ENCODE peak calls at places on chromosomes 5 and 9, in ten cellular contexts. I, Y, T, H, C, K, Z, S, J and A are unnamed samples.

GRCh38 chr5:155794801-155795200 is 532.2 kb upstream of the SGCD start:
- DNase-seq in T (no peak), J (no peak), Z (no peak), K (no peak), S (no peak), Y (no peak), C (no peak), I (no peak), H (peak), A (no peak)

GRCh38 chr9:133654736-133655657 is 18.8 kb downstream of the DBH start:
- DNase-seq in S (no peak), T (no peak), H (no peak), K (no peak), Z (no peak), I (no peak), Y (no peak), C (no peak), J (no peak), A (no peak)

GRCh38 chr5:159735749-159736660 is 180.3 kb upstream of the ADRA1B start:
- DNase-seq in Y (no peak), Z (no peak), K (peak), T (no peak), S (no peak), I (peak), C (no peak), H (no peak), J (no peak), A (no peak)

GRCh38 chr5:72244862-72245371 is 75.1 kb downstream of the MRPS27 start:
- DNase-seq in J (peak), K (no peak), C (no peak), T (no peak), Z (no peak), Y (peak), S (peak), H (peak), I (no peak), A (no peak)

GRCh38 chr9:120536949-120537640 is 42.9 kb downstream of the CDK5RAP2 start:
- DNase-seq in Y (no peak), S (no peak), H (no peak), J (no peak), K (no peak), I (no peak), Z (no peak), C (no peak), T (no peak), A (no peak)

GRCh38 chr5:7010578-7010977 is 297.3 kb downstream of the TENT4A start:
- DNase-seq in J (no peak), C (no peak), S (peak), H (no peak), T (no peak), Y (no peak), Z (peak), K (no peak), I (no peak), A (no peak)

GRCh38 chr5:134637106-134637721 is 4.6 kb upstream of the SAR1B start:
- DNase-seq in K (peak), S (no peak), I (no peak), Y (no peak), Z (no peak), H (no peak), C (no peak), T (peak), J (no peak), A (no peak)

GRCh38 chr5:170429014-170429413 is 39.8 kb upstream of the KCNMB1 start:
- DNase-seq in S (peak), J (peak), Z (no peak), C (no peak), H (no peak), I (no peak), T (no peak), Y (no peak), K (no peak), A (no peak)

GRCh38 chr5:78974011-78974410 is 11.1 kb downstream of the ARSB start:
- DNase-seq in S (no peak), K (no peak), T (no peak), J (no peak), I (no peak), Z (no peak), Y (no peak), H (no peak), C (no peak), A (no peak)

GRCh38 chr5:122772446-122772845 is 2.4 kb upstream of the SNX2 start:
- DNase-seq in C (no peak), I (no peak), T (no peak), S (no peak), J (no peak), Y (no peak), K (no peak), Z (no peak), H (no peak), A (no peak)

GRCh38 chr9:18542837-18543405 is 69.0 kb downstream of the ADAMTSL1 start:
- DNase-seq in S (no peak), J (no peak), K (peak), T (no peak), I (no peak), Z (no peak), C (no peak), H (no peak), Y (no peak), A (no peak)

GRCh38 chr5:117332341-117332740 is 757.7 kb upstream of the SEMA6A start:
- DNase-seq in J (no peak), Y (no peak), S (no peak), T (no peak), K (no peak), H (no peak), C (no peak), I (no peak), Z (no peak), A (no peak)

GRCh38 chr5:140024928-140025327 is 18.2 kb downstream of the NRG2 start:
- DNase-seq in I (no peak), Y (no peak), J (no peak), T (no peak), Z (no peak), H (no peak), C (peak), K (no peak), S (no peak), A (no peak)

DNA sequence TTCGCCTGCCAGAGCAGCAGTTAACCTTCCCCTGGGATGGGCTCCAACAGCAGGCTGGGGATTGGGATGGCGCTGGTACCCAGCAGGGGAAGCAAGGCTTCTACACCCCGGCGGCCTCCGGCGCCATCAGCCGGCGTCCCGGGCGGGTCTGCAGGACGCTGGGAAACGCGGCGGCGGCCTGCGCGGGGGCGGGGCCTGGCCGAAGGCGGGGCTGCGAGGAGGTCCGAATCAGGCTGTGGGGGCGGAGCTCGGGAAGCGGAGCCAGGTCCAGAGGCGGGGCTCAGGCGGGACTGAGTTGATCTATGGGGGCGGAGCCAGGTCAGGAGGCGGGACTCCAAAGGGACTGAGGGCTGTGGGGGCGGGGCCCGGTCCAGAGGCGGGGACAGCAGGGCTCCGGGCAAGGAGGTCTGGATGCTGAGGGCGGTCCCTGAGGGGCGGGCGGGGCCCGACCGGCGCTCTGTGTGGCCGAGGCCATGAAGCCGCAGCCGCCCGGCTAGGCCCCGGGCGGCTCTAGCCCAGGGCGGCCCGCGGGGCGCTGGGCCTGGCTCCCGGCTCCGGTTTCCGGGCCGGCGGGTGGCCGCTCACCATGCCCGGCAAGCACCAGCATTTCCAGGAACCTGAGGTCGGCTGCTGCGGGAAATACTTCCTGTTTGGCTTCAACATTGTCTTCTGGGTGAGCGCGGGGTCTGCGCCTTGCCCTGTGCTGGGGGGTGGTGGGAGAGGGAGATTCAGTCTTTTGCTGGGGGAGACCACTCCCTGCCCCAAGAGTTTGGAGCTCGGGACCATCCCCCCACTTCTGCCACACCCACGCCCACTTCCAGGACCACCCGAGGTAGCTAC is at the start of gene TSPAN17:
- DNase-seq in Y (peak), I (peak), H (peak), Z (peak), K (peak), T (peak), J (peak), S (peak), C (peak), A (peak)
- TF ChIP-seq CTCF in Y (peak), I (peak), H (peak), Z (no peak), K (peak), T (no peak), J (peak), S (peak), C (peak), A (peak)

GRCh38 chr9:7342721-7343120 is 456.9 kb downstream of the DMAC1 start:
- DNase-seq in H (no peak), Z (no peak), K (no peak), I (no peak), T (no peak), S (no peak), Y (no peak), C (no peak), J (no peak), A (no peak)

GRCh38 chr9:7341571-7341970 is 458.0 kb downstream of the DMAC1 start:
- DNase-seq in K (no peak), S (no peak), I (no peak), Y (no peak), J (no peak), H (no peak), T (no peak), Z (no peak), C (no peak), A (no peak)

GRCh38 chr9:7340451-7340850 is 459.1 kb downstream of the DMAC1 start:
- DNase-seq in H (no peak), T (no peak), J (no peak), I (no peak), S (no peak), C (no peak), Z (no peak), K (no peak), Y (no peak), A (no peak)

GRCh38 chr9:7338586-7339281 is 460.8 kb downstream of the DMAC1 start:
- DNase-seq in I (no peak), S (no peak), C (no peak), Y (no peak), H (no peak), K (no peak), Z (no peak), T (no peak), J (no peak), A (no peak)

DNA sequence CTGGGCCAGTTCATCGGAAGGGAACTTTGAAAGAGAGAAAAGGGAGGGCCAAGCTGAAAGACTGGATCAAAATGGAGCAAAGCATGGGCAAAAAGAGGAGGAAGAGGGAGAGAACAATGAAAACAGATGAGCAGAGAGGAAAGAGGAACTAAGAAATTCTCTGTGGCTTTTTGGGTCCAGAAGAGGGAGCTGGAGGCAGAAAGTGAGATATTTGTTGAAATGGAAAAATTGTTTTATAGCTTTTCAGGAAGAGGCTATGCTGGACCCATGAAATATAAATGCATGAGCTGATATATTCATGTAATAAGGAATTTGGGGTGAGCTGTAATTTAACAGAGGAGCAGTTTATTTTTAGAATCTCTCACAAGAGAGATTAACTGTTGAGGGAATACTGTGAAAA is 457.3 kb downstream of the DMAC1 start:
- DNase-seq in K (no peak), H (no peak), J (no peak), S (no peak), Z (no peak), Y (no peak), I (no peak), C (no peak), T (no peak), A (no peak)
- TF ChIP-seq CTCF in K (no peak), H (peak), J (peak), S (peak), Z (no peak), Y (no peak), I (peak), C (no peak), T (no peak), A (no peak)

DNA sequence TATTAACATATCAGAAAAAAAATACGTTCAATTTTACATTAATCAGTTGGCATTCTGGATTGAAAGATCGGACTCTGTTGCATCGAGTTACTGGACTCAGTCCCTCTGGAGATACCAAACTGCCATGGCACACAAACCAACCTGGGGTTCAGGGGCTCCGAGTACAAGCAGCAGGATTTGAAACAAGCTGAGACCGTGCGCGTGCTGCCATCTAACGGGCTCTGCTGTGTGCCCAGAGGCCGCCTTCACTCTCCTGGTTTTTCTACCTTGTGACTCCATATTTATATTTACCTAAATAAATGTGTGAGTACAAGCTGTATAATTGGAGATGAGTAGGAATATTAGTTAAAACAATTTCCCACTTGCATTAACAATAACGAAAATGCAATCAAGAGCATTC is 48.2 kb downstream of the ANXA1 start:
- DNase-seq in Y (peak), J (peak), C (no peak), H (no peak), K (no peak), I (no peak), Z (no peak), T (no peak), S (peak), A (no peak)
- TF ChIP-seq CTCF in Y (no peak), J (peak), C (no peak), H (no peak), K (peak), I (no peak), Z (no peak), T (no peak), S (peak), A (no peak)

DNA sequence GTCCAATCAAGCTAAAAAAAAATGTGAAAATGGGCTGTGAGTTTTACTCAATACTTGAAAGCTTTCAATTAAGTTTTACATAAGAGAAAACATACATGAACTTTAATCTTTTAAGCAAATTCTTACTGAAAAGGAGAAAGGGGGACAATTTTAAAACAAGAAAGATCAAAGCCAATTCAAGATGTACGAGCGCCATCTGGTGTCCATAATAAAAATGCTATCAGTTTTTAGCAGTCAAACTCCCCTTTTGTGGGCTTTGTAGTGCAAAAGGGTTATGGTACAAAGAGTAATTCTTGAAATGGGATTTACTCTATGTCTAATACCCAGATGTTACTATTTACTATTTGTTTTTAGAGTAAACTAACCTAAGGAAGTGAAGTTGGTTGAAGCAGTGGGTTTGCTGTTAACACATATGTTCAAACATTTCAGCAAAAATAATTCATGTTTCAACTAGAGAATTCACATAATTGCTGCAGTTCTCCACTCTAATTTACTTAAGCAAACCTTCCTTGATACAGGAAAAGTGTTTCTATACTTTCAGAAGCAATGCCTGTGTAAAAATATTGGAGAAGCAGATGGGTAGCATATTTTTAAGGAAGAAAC is 228.2 kb upstream of the TYRP1 start:
- DNase-seq in Y (no peak), J (no peak), S (peak), T (no peak), C (no peak), Z (peak), I (no peak), K (no peak), H (peak), A (no peak)
- TF ChIP-seq CTCF in Y (peak), J (peak), S (peak), T (no peak), C (peak), Z (peak), I (peak), K (peak), H (peak), A (peak)

GRCh38 chr9:32395483-32396216 is 11.2 kb downstream of the ACO1 start:
- DNase-seq in S (no peak), Z (no peak), C (peak), K (peak), H (no peak), Y (peak), T (no peak), I (no peak), J (no peak), A (no peak)
- TF ChIP-seq CTCF in S (no peak), Z (no peak), C (no peak), K (peak), H (no peak), Y (no peak), T (no peak), I (peak), J (peak), A (no peak)

GRCh38 chr5:108925073-108925472 is 177.4 kb downstream of the FER start:
- DNase-seq in S (no peak), C (no peak), Y (no peak), Z (no peak), K (no peak), T (no peak), I (no peak), J (no peak), H (peak), A (no peak)

GRCh38 chr5:108917596-108917995 is 169.9 kb downstream of the FER start:
- DNase-seq in S (no peak), Y (no peak), J (no peak), T (no peak), Z (no peak), I (no peak), C (no peak), H (no peak), K (peak), A (no peak)

GRCh38 chr5:108924457-108924961 is 176.8 kb downstream of the FER start:
- DNase-seq in Z (no peak), K (no peak), J (no peak), I (no peak), T (no peak), Y (no peak), H (peak), S (peak), C (no peak), A (no peak)

GRCh38 chr5:108919591-108920326 is 172.1 kb downstream of the FER start:
- DNase-seq in J (no peak), C (no peak), Y (no peak), H (peak), S (no peak), T (no peak), Z (no peak), K (no peak), I (no peak), A (no peak)
- TF ChIP-seq CTCF in J (peak), C (no peak), Y (peak), H (peak), S (peak), T (no peak), Z (no peak), K (peak), I (peak), A (no peak)

DNA sequence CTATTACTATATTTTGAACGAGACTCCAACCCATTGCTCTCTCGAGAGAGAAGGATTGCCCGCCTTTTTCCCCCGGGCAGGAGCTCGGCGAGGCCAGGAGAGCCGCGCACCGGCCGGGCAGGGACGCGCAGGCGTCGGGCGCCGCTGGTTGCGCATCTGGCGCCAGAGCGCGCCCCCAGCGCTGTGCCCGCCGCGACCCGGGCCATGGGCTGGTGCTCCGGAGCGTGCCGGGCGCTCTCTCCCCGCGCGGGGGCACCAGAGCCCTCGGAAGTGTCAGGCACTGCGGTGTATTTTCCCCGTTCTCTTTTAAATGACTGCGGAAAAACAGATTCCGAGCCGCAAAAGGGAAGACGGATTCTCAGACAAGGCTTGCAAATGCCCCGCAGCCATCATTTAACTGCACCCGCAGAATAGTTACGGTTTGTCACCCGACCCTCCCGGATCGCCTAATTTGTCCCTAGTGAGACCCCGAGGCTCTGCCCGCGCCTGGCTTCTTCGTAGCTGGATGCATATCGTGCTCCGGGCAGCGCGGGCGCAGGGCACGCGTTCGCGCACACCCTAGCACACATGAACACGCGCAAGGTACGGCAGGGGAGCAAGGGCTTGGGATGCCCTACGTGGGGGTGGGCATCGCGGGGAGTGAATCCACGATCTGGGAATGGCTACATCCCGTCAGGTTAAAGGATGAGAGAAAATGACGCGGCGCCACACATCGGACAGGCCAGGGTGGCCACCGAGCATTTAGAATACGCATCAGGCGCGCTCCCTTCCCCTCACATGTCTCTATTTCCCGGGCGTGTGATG is 1.1 kb upstream of the NTRK2 start:
- DNase-seq in I (no peak), Z (peak), Y (peak), T (peak), S (peak), H (peak), C (peak), J (peak), K (peak), A (peak)
- TF ChIP-seq CTCF in I (peak), Z (peak), Y (peak), T (peak), S (peak), H (peak), C (peak), J (peak), K (peak), A (peak)